ENCODE peak calls at places on chromosomes 4 and X, in ten cellular contexts. C, J, A, N, V, B, X, Q, T and G are unnamed samples.

GRCh38 chr4:100493756-100494155 is 24.1 kb downstream of the EMCN start:
- DNase-seq in C (no peak), J (peak; percentile 64), A (peak; percentile 9), N (no peak), V (no peak), B (no peak), X (no peak), Q (no peak), T (no peak), G (no peak)

GRCh38 chr4:5267418-5267817 is 216.1 kb downstream of the STK32B start:
- DNase-seq in C (no peak), J (peak; percentile 48), A (no peak), N (no peak), V (no peak), B (peak; percentile 10), X (no peak), Q (no peak), T (no peak), G (peak; percentile 39)

GRCh38 chrX:23062359-23062758 is 62.6 kb downstream of the DDX53 start:
- DNase-seq in C (no peak), J (no peak), A (no peak), N (no peak), V (no peak), B (peak; percentile 36), X (no peak), Q (no peak), T (no peak), G (no peak)

GRCh38 chrX:27619975-27620374 is 29.8 kb downstream of the DCAF8L2 start:
- DNase-seq in C (no peak), J (no peak), A (no peak), N (no peak), V (no peak), B (peak; percentile 51), X (no peak), Q (no peak), T (no peak), G (no peak)

GRCh38 chr4:57442834-57443291 is 332.7 kb upstream of the IGFBP7 start:
- DNase-seq in C (peak; percentile 10), J (peak; percentile 46), A (no peak), N (no peak), V (no peak), B (peak; percentile 78), X (peak; percentile 41), Q (no peak), T (no peak), G (peak; percentile 67)

GRCh38 chr4:137226221-137226620 is 306.1 kb downstream of the PCDH18 start:
- DNase-seq in C (no peak), J (no peak), A (no peak), N (no peak), V (no peak), B (no peak), X (no peak), Q (no peak), T (no peak), G (no peak)

GRCh38 chrX:9433596-9433995 is 31.3 kb upstream of the TBL1X start:
- DNase-seq in C (no peak), J (no peak), A (no peak), N (no peak), V (no peak), B (no peak), X (no peak), Q (no peak), T (no peak), G (no peak)

GRCh38 chrX:134026732-134027311 is 41.4 kb upstream of the GPC3 start:
- DNase-seq in C (no peak), J (peak; percentile 10), A (peak; percentile 4), N (no peak), V (no peak), B (peak; percentile 56), X (peak; percentile 25), Q (no peak), T (no peak), G (peak; percentile 20)

GRCh38 chrX:40166582-40166981 is 68.8 kb upstream of the BCOR start:
- DNase-seq in C (no peak), J (peak; percentile 73), A (no peak), N (no peak), V (no peak), B (no peak), X (peak; percentile 90), Q (no peak), T (no peak), G (peak; percentile 68)

GRCh38 chr4:186808635-186809018 is 85.0 kb upstream of the FAT1 start:
- DNase-seq in C (no peak), J (peak; percentile 84), A (no peak), N (no peak), V (peak; percentile 36), B (peak; percentile 19), X (no peak), Q (no peak), T (no peak), G (peak; percentile 30)

GRCh38 chrX:153459976-153460375 is 10.4 kb downstream of the HAUS7 start:
- DNase-seq in C (no peak), J (peak; percentile 81), A (no peak), N (no peak), V (no peak), B (no peak), X (no peak), Q (no peak), T (no peak), G (peak; percentile 60)

GRCh38 chr4:186144180-186144579 is 39.7 kb downstream of the FAM149A start:
- DNase-seq in C (peak; percentile 3), J (peak; percentile 6), A (no peak), N (no peak), V (no peak), B (peak; percentile 16), X (peak; percentile 66), Q (no peak), T (peak; percentile 24), G (peak; percentile 64)

GRCh38 chrX:107205770-107206696 is at the start of the genes DNAAF6 and NUP62CL:
- DNase-seq in C (peak; percentile 55), J (peak; percentile 41), A (no peak), N (peak; percentile 9), V (no peak), B (peak; percentile 70), X (peak; percentile 69), Q (no peak), T (peak; percentile 32), G (peak; percentile 10)

GRCh38 chr4:11252149-11252548 is 176.5 kb downstream of the HS3ST1 start:
- DNase-seq in C (no peak), J (no peak), A (no peak), N (no peak), V (no peak), B (no peak), X (no peak), Q (no peak), T (no peak), G (no peak)

GRCh38 chr4:13415068-13415785 is 68.9 kb downstream of the RAB28 start:
- DNase-seq in C (no peak), J (no peak), A (no peak), N (no peak), V (no peak), B (no peak), X (no peak), Q (no peak), T (no peak), G (no peak)

GRCh38 chrX:19964017-19964710 is 26.7 kb downstream of the BCLAF3 start:
- DNase-seq in C (no peak), J (no peak), A (no peak), N (no peak), V (no peak), B (peak; percentile 62), X (no peak), Q (no peak), T (no peak), G (no peak)

GRCh38 chr4:110394871-110395270 is 81.1 kb upstream of the ENPEP start:
- DNase-seq in C (no peak), J (no peak), A (no peak), N (no peak), V (no peak), B (no peak), X (no peak), Q (no peak), T (no peak), G (no peak)

GRCh38 chr4:1240721-1241465 is 8.0 kb downstream of the CTBP1 start:
- DNase-seq in C (no peak), J (no peak), A (no peak), N (no peak), V (no peak), B (no peak), X (peak; percentile 3), Q (no peak), T (no peak), G (no peak)

GRCh38 chrX:13747836-13748235 is 13.3 kb downstream of the OFD1 start:
- DNase-seq in C (no peak), J (peak; percentile 65), A (peak; percentile 43), N (no peak), V (no peak), B (peak; percentile 71), X (peak; percentile 39), Q (no peak), T (no peak), G (peak; percentile 33)

GRCh38 chr4:2651546-2651945 is 104.6 kb downstream of the TNIP2 start:
- DNase-seq in C (no peak), J (no peak), A (no peak), N (no peak), V (no peak), B (no peak), X (no peak), Q (peak; percentile 16), T (no peak), G (no peak)

GRCh38 chrX:53262918-53263394 is 18.4 kb downstream of the IQSEC2 start:
- DNase-seq in C (no peak), J (peak; percentile 84), A (peak; percentile 25), N (no peak), V (no peak), B (peak; percentile 87), X (no peak), Q (peak; percentile 68), T (no peak), G (peak; percentile 70)

GRCh38 chrX:118603981-118604380 is 108.4 kb downstream of the DOCK11 start:
- DNase-seq in C (peak; percentile 10), J (peak; percentile 54), A (peak; percentile 26), N (peak; percentile 5), V (no peak), B (peak; percentile 73), X (peak; percentile 52), Q (peak; percentile 47), T (peak; percentile 16), G (peak; percentile 58)

GRCh38 chr4:83582289-83582756 is 46.4 kb downstream of the GPAT3 start:
- DNase-seq in C (peak; percentile 87), J (peak; percentile 11), A (peak; percentile 36), N (no peak), V (no peak), B (peak; percentile 73), X (peak; percentile 35), Q (no peak), T (peak; percentile 24), G (peak; percentile 23)

GRCh38 chr4:167234388-167234881 is at the start of gene SPOCK3:
- DNase-seq in C (peak; percentile 3), J (peak; percentile 5), A (no peak), N (no peak), V (no peak), B (peak; percentile 44), X (peak; percentile 83), Q (peak; percentile 36), T (peak; percentile 12), G (peak; percentile 43)

GRCh38 chr4:94334962-94335361 is 7.7 kb downstream of the HPGDS start:
- DNase-seq in C (no peak), J (no peak), A (no peak), N (no peak), V (no peak), B (peak; percentile 79), X (no peak), Q (no peak), T (no peak), G (no peak)